ENCODE peak calls at places on chromosomes 12 and 14, in seven cellular contexts. X, J, B, P, O, W and Z are unnamed samples. For H3K4me1, the result is how much of the 10 kb centered on the place peaks cover.

GRCh38 chr12:3076730-3077571 is at the start of gene TSPAN9:
- DNase-seq in X (peak), J (peak), B (peak), P (peak), O (peak), W (peak), Z (peak)

GRCh38 chr12:6896846-6897435 is 7.7 kb upstream of the LRRC23 start:
- DNase-seq in X (no peak), J (no peak), B (no peak), P (no peak), O (no peak), W (no peak), Z (no peak)

GRCh38 chr12:124531281-124531745 is 36.1 kb downstream of the NCOR2 start:
- DNase-seq in X (no peak), J (peak), B (no peak), P (peak), O (no peak), W (no peak), Z (no peak)

GRCh38 chr12:24534632-24535031 is 414.3 kb downstream of the BCAT1 start:
- DNase-seq in X (no peak), J (no peak), B (no peak), P (no peak), O (no peak), W (no peak), Z (no peak)

GRCh38 chr12:68334136-68334535 is 2.0 kb upstream of the MDM1 start:
- DNase-seq in X (peak), J (no peak), B (no peak), P (no peak), O (peak), W (no peak), Z (peak)

GRCh38 chr12:32303171-32303570 is 96.2 kb upstream of the FGD4 start:
- DNase-seq in X (no peak), J (no peak), B (no peak), P (no peak), O (no peak), W (no peak), Z (no peak)

GRCh38 chr12:6635856-6636521 is at the start of gene LPAR5:
- DNase-seq in X (peak), J (no peak), B (no peak), P (no peak), O (no peak), W (peak), Z (peak)

GRCh38 chr12:48803693-48804092 is 14.6 kb upstream of the CACNB3 start:
- DNase-seq in X (no peak), J (no peak), B (no peak), P (no peak), O (no peak), W (no peak), Z (no peak)

GRCh38 chr14:64235652-64236640 is 58.2 kb downstream of the ESR2 start:
- DNase-seq in X (peak), J (no peak), B (no peak), P (no peak), O (no peak), W (no peak), Z (no peak)

GRCh38 chr12:95130096-95130495 is 56.7 kb upstream of the NR2C1 start:
- DNase-seq in X (no peak), J (no peak), B (no peak), P (no peak), O (no peak), W (no peak), Z (no peak)

GRCh38 chr12:83827860-83828259 is 1084.7 kb downstream of the SLC6A15 start:
- DNase-seq in X (no peak), J (no peak), B (peak), P (no peak), O (no peak), W (no peak), Z (no peak)

DNA sequence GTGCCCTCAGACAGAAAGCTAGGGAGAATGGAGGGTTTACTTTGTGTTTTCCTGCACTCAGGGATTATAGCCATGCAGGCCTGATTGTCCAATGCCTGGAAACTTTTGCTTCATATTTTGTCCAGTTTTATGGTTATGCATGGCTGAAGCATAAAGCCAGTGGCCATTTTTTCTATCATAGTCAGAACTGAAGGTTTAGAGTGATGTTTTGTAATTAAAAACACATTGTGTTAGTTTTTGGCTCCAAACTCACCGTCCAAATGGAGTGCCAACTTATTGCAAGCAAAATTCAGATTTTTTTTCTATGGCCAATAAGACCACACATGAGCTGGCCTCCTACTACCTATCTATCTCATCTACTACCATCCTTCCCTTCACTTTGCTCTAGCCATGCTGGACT is 40.2 kb upstream of the ATP2B1 start:
- DNase-seq in X (no peak), J (no peak), B (no peak), P (no peak), O (no peak), W (no peak), Z (no peak)
- H3K27ac ChIP-seq in X (no peak), J (no peak), B (no peak), P (no peak), O (no peak), W (no peak), Z (no peak)

GRCh38 chr12:87283111-87283510 is 746.1 kb downstream of the C12orf50 start:
- DNase-seq in X (no peak), J (no peak), B (no peak), P (no peak), O (no peak), W (no peak), Z (no peak)
- TF ChIP-seq CTCF in X (no peak), J (no peak), B (no peak), P (no peak), O (no peak), W (no peak), Z (no peak)

GRCh38 chr12:92028039-92028709 is 117.5 kb downstream of the BTG1 start:
- DNase-seq in X (no peak), J (no peak), B (no peak), P (no peak), O (no peak), W (no peak), Z (peak)
- H3K4me1 ChIP-seq in X (under half), J (under half), B (under half), P (under half), O (under half), W (under half), Z (under half)

DNA sequence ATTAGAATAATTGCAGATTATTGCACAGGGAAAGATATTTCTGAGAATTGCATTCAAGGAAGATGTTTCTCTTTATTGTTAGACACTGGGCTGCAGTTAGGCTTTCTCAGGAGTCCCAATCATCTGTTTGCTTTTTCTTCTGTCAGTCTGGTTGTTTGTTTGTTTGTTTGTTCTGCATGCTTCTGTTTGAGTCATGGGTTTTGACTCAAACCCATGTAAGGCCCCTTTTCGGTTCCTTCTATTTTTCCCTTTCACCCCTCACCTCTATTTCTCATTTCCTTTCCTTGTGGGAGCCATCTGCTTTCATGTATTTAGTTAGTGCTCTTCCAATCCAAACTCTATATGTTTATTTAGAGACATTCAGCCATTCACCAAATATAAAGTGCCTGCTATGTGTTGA is 25.1 kb upstream of the CISTR start:
- DNase-seq in X (no peak), J (no peak), B (no peak), P (no peak), O (no peak), W (no peak), Z (no peak)
- H3K27ac ChIP-seq in X (no peak), J (no peak), B (no peak), P (no peak), O (no peak), W (no peak), Z (no peak)